ENCODE peak calls at places on chromosomes 3 and 15, in six cellular contexts. T is HCT116, H is PC-3, B is MM.1S, G is PC-9, A is OCI-LY7. S is an unnamed sample.
A peak's percentile ranks its signal among the peaks of the same experiment; 100 is the strongest.

GRCh38 chr15:79989682-79990081 is 18.7 kb upstream of the BCL2A1 start:
- DNase-seq in G (no peak), T (no peak), B (no peak), H (no peak), A (no peak), S (peak; percentile 29)

GRCh38 chr3:8749316-8749715 is 15.7 kb downstream of the CAV3 start:
- DNase-seq in A (no peak), H (no peak), B (no peak), T (no peak), G (no peak), S (no peak)

GRCh38 chr15:28952666-28953491 is 67.1 kb downstream of the APBA2 start:
- DNase-seq in T (no peak), B (no peak), A (no peak), H (no peak), G (no peak), S (no peak)

GRCh38 chr3:190375671-190376070 is 12.3 kb upstream of the CLDN16 start:
- DNase-seq in A (no peak), T (no peak), G (no peak), B (no peak), H (no peak), S (no peak)

GRCh38 chr3:24119321-24119751 is 174.2 kb downstream of the NR1D2 start:
- DNase-seq in G (no peak), T (peak; percentile 8), B (no peak), H (peak; percentile 94), A (no peak), S (no peak)

GRCh38 chr15:65085990-65086679 is 9.6 kb downstream of the KBTBD13 start:
- DNase-seq in B (peak; percentile 10), G (peak; percentile 46), H (peak; percentile 55), A (peak; percentile 20), T (peak; percentile 49), S (peak; percentile 8)

GRCh38 chr3:160157321-160157720 is 67.9 kb upstream of the C3orf80 start:
- DNase-seq in A (no peak), T (no peak), G (no peak), B (no peak), H (no peak), S (no peak)

GRCh38 chr3:111924283-111924682 is 54.5 kb upstream of the ABHD10 start:
- DNase-seq in H (peak; percentile 73), A (no peak), T (no peak), G (peak; percentile 60), B (no peak), S (no peak)

GRCh38 chr3:9770276-9770812 is 597 bp upstream of the CAMK1 start:
- DNase-seq in B (no peak), H (no peak), T (no peak), A (no peak), G (no peak), S (peak; percentile 68)

GRCh38 chr3:93904568-93904967 is 69.1 kb downstream of the PROS1 start:
- DNase-seq in H (peak; percentile 42), G (no peak), T (no peak), B (no peak), A (no peak), S (no peak)

GRCh38 chr3:64187065-64187959 is 38.0 kb downstream of the PRICKLE2 start:
- DNase-seq in T (no peak), A (no peak), G (peak; percentile 46), H (peak; percentile 74), B (no peak), S (peak; percentile 87)

GRCh38 chr3:133413166-133414020 is 13.5 kb downstream of the BFSP2 start:
- DNase-seq in B (no peak), A (no peak), H (no peak), T (no peak), G (no peak), S (peak; percentile 58)

GRCh38 chr15:83320831-83321230 is 36.4 kb upstream of the BNC1 start:
- DNase-seq in B (no peak), G (no peak), T (no peak), H (no peak), A (no peak), S (no peak)

GRCh38 chr3:78360849-78361248 is 1321.0 kb downstream of the ROBO2 start:
- DNase-seq in B (no peak), H (no peak), A (no peak), G (no peak), T (no peak), S (no peak)
- H3K9me2 ChIP-seq in B (no peaks in the 10 kb centered on the region), H (no peaks in the 10 kb centered on the region), A (no peaks in the 10 kb centered on the region), G (no peaks in the 10 kb centered on the region), T (no peaks in the 10 kb centered on the region), S (no peaks in the 10 kb centered on the region)

GRCh38 chr15:101043911-101044624 is 124.9 kb downstream of the LRRK1 start:
- DNase-seq in T (no peak), G (no peak), B (no peak), H (no peak), A (no peak), S (no peak)

GRCh38 chr15:101043011-101043410 is 123.9 kb downstream of the LRRK1 start:
- DNase-seq in B (no peak), G (no peak), T (no peak), A (no peak), H (no peak), S (no peak)

GRCh38 chr15:101045835-101046691 is 126.9 kb downstream of the LRRK1 start:
- DNase-seq in A (no peak), B (no peak), H (no peak), G (no peak), T (no peak), S (no peak)

GRCh38 chr15:101045236-101045646 is 126.1 kb downstream of the LRRK1 start:
- DNase-seq in B (no peak), H (no peak), T (no peak), G (no peak), A (no peak), S (no peak)

GRCh38 chr15:101044625-101045235 is 125.6 kb downstream of the LRRK1 start:
- DNase-seq in T (no peak), G (no peak), A (no peak), H (no peak), B (no peak), S (no peak)
- H4K20me1 ChIP-seq in T (peaks cover 3% of the 10 kb centered on the region), G (no peaks in the 10 kb centered on the region), A (no peaks in the 10 kb centered on the region), H (no peaks in the 10 kb centered on the region), B (no peaks in the 10 kb centered on the region), S (no peaks in the 10 kb centered on the region)

DNA sequence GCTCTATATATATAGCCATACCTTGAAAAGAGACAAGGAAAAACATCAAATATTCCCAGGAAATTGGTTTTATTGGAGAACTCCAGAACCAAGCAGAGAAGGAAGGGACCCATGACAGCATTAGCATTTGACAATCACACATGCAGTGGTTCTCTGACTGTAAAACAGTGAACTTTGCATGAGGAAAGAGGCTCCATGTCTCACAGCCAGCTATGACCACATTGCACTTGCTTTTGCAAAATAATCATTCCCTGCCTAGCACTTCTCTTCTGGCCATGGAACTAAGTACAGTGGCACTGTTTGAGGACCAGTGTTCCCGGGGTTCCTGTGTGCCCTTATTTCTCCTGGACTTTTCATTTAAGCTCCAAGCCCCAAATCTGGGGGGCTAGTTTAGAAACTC is 85.5 kb downstream of the TGFBR2 start:
- DNase-seq in A (no peak), T (no peak), H (no peak), G (no peak), B (no peak), S (no peak)
- H3K27ac ChIP-seq in A (no peak overlapping the region), T (no peak overlapping the region), H (no peak overlapping the region), G (no peak overlapping the region), B (no peak overlapping the region), S (no peak overlapping the region)

DNA sequence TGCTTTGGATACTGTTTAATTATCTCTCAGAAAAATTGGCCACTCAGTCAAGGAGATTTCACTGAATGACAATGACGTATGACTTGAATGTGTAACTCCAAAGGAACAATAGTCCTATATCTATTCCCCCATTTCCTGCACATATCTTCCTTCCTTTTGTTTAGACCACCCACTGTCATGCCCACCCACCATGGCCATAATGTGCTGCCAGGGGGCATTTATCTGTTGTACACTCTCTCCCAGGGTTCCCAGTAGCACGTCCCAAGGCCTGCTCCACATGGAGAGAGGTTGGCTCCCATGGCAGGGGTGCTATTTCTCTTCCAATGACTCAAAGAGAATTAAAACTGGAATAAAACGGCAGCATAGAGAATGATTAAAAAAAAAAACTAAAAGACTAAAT is 36.8 kb upstream of the CTNNB1 start:
- DNase-seq in H (no peak), T (no peak), G (no peak), B (no peak), A (no peak), S (no peak)
- H3K9me2 ChIP-seq in H (no peaks in the 10 kb centered on the region), T (no peaks in the 10 kb centered on the region), G (no peaks in the 10 kb centered on the region), B (no peaks in the 10 kb centered on the region), A (no peaks in the 10 kb centered on the region), S (no peaks in the 10 kb centered on the region)

DNA sequence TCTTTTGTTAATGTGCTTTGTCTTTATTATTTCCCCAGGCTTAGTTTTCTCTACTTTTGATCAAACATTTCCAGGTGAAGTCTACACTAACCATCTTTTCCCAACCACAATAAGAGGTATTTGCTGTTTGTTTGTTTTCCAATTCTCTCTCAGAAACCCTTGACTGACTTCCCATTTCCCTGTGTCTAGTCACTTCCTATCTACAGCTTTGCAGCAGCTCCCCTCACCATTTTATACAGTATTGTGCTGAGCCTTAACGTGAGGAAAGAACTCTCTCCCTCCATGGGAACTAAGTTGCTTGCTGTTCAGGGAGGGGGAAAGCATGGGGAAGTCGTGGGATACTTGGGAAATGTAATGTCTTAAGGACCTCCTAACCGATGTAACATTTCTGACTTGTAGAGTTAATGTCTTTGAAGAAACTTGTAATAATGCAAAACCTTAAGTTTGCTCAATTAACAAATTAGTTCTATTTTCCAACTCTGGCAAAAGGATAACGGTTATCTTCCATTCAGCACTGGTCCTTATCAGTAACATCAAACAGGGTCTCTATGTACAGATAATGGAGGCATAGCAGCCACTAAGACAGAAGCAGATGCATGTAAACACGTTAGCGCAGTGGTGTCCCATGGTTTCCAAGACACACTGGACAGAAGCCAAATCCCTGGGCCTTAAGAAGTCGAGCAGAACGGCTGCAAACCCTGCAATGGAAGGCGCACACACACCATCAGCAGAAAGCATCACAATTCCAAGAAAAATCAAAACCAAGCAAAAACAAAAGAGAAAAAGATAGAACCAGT is 39.7 kb downstream of the NPTN start:
- DNase-seq in A (no peak), G (no peak), H (peak; percentile 12), B (no peak), T (no peak), S (peak; percentile 64)
- H4K20me1 ChIP-seq in A (peaks cover 14% of the 10 kb centered on the region), G (peaks cover 15% of the 10 kb centered on the region), H (peaks cover 40% of the 10 kb centered on the region), B (peaks cover 7% of the 10 kb centered on the region), T (peaks cover 6% of the 10 kb centered on the region), S (peaks cover 68% of the 10 kb centered on the region)

S was measured in hepatocyte.